ENCODE peak calls at places on chromosomes 11 and 22, in ten cellular contexts. P, D, G, H, M, B, J, O, F and C are unnamed samples.

GRCh38 chr11:66277475-66278391 is at the start of gene CNIH2:
- DNase-seq in M (peak; percentile 37), P (peak; percentile 77), H (no peak), G (no peak), D (no peak), B (peak; percentile 76), J (no peak), O (peak; percentile 45), F (peak; percentile 50), C (peak; percentile 38)

GRCh38 chr11:133029096-133029495 is 503.2 kb downstream of the OPCML start:
- DNase-seq in G (no peak), B (no peak), M (no peak), D (no peak), F (no peak), P (no peak), O (no peak), J (no peak), H (no peak), C (no peak)

GRCh38 chr11:77435972-77436371 is 37.9 kb downstream of the PAK1 start:
- DNase-seq in P (no peak), F (no peak), B (no peak), J (no peak), D (no peak), M (no peak), O (no peak), H (no peak), G (no peak), C (no peak)

GRCh38 chr11:18394928-18395734 is 768 bp downstream of the LDHA start:
- DNase-seq in D (no peak), F (peak; percentile 24), O (peak; percentile 63), M (no peak), B (no peak), P (peak; percentile 46), H (peak; percentile 23), J (no peak), G (peak; percentile 39), C (no peak)

GRCh38 chr11:108751444-108751843 is 86.6 kb downstream of the DDX10 start:
- DNase-seq in O (no peak), G (no peak), H (no peak), F (no peak), B (no peak), M (no peak), J (no peak), D (no peak), P (no peak), C (no peak)

GRCh38 chr22:20551805-20552449 is 44.5 kb downstream of the MED15 start:
- DNase-seq in D (no peak), H (no peak), G (no peak), P (peak; percentile 60), F (peak; percentile 47), J (no peak), B (no peak), O (no peak), M (no peak), C (no peak)

GRCh38 chr11:115616941-115617340 is 112.7 kb upstream of the CADM1 start:
- DNase-seq in B (peak; percentile 44), O (no peak), J (no peak), P (no peak), H (no peak), F (no peak), D (peak; percentile 82), G (no peak), M (no peak), C (no peak)

GRCh38 chr11:134503104-134503503 is 91.1 kb upstream of the B3GAT1 start:
- DNase-seq in D (no peak), P (peak; percentile 15), M (no peak), J (no peak), G (no peak), B (no peak), H (no peak), F (no peak), O (no peak), C (no peak)

GRCh38 chr11:86497310-86497709 is 122.6 kb downstream of the CCDC81 start:
- DNase-seq in H (no peak), B (peak; percentile 23), P (no peak), F (no peak), D (no peak), G (no peak), O (no peak), M (no peak), J (no peak), C (no peak)

GRCh38 chr11:65853249-65853979 is 4.6 kb downstream of the CFL1 start:
- DNase-seq in M (no peak), J (no peak), G (no peak), P (no peak), O (no peak), F (no peak), H (no peak), D (no peak), B (no peak), C (no peak)